ENCODE peak calls at places on chromosomes 6 and 20, in eight cellular contexts. R is AG10803; V is AG04450; J is vagina; M is lung; N is cardiac muscle cell; X is CD8-positive, alpha-beta T cell; L is heart left ventricle. U is an unnamed sample.

GRCh38 chr6:109867009-109867969 is 110.8 kb upstream of the GPR6 start:
- DNase-seq in R (peak), N (peak), J (no peak), L (peak), M (no peak), V (no peak), X (no peak), U (no peak)

GRCh38 chr20:20134941-20135572 is 82.7 kb downstream of the CFAP61 start:
- DNase-seq in L (no peak), J (no peak), X (no peak), V (no peak), N (no peak), R (no peak), M (no peak), U (no peak)

GRCh38 chr6:54525731-54526130 is 217.5 kb downstream of the TINAG start:
- DNase-seq in V (peak), L (no peak), X (no peak), R (peak), N (peak), J (no peak), M (no peak), U (no peak)

GRCh38 chr6:17212541-17213371 is 68.4 kb upstream of the RBM24 start:
- DNase-seq in V (no peak), X (no peak), R (no peak), M (no peak), J (no peak), L (peak), N (no peak), U (no peak)

GRCh38 chr20:23399568-23400241 is 21.6 kb downstream of the NAPB start:
- DNase-seq in J (no peak), V (no peak), N (peak), L (no peak), X (no peak), R (peak), M (peak), U (no peak)

GRCh38 chr6:131960371-131961133 is 9.4 kb upstream of the CCN2 start:
- DNase-seq in X (no peak), R (peak), J (no peak), V (no peak), M (no peak), N (peak), L (no peak), U (no peak)

GRCh38 chr20:31675828-31676533 is 38.3 kb downstream of the COX4I2 start:
- DNase-seq in V (no peak), L (no peak), R (no peak), J (no peak), M (peak), X (peak), N (peak), U (no peak)

GRCh38 chr6:3013486-3013885 is 13.8 kb downstream of the NQO2 start:
- DNase-seq in V (no peak), M (peak), L (no peak), X (no peak), N (peak), R (peak), J (no peak), U (no peak)

GRCh38 chr6:91437295-91437694 is 850.4 kb upstream of the MAP3K7 start:
- DNase-seq in X (no peak), V (no peak), R (no peak), L (no peak), N (no peak), J (no peak), M (no peak), U (no peak)

GRCh38 chr6:7684076-7684475 is 41.8 kb upstream of the BMP6 start:
- DNase-seq in R (no peak), X (no peak), M (no peak), V (no peak), N (no peak), L (no peak), J (peak), U (no peak)

GRCh38 chr6:56864171-56864616 is 90.7 kb upstream of the BEND6 start:
- DNase-seq in V (no peak), M (no peak), X (no peak), R (no peak), L (no peak), N (no peak), J (no peak), U (no peak)

GRCh38 chr6:652865-653264 is 4.0 kb downstream of the HUS1B start:
- DNase-seq in X (no peak), J (no peak), N (no peak), L (no peak), R (no peak), V (no peak), M (no peak), U (no peak)

GRCh38 chr6:122754191-122754731 is 25.3 kb upstream of the FABP7 start:
- DNase-seq in L (no peak), M (no peak), N (no peak), X (no peak), J (no peak), V (no peak), R (no peak), U (no peak)

GRCh38 chr20:25252226-25252625 is 4.3 kb downstream of the PYGB start:
- DNase-seq in X (no peak), N (no peak), J (no peak), L (no peak), M (no peak), R (no peak), V (no peak), U (no peak)

GRCh38 chr6:71537717-71538116 is 249.1 kb downstream of the OGFRL1 start:
- DNase-seq in L (no peak), J (no peak), X (no peak), V (no peak), R (peak), N (peak), M (no peak), U (no peak)

GRCh38 chr20:59356662-59357061 is 56.3 kb downstream of the EDN3 start:
- DNase-seq in L (no peak), M (no peak), R (no peak), X (no peak), V (no peak), N (no peak), J (no peak), U (no peak)

GRCh38 chr6:991192-991591 is 298.3 kb upstream of the EXOC2 start:
- DNase-seq in N (no peak), X (no peak), J (no peak), V (no peak), L (no peak), R (no peak), M (no peak), U (no peak)

GRCh38 chr6:140445474-140446004 is 1071.1 kb upstream of the CITED2 start:
- DNase-seq in V (no peak), M (no peak), L (no peak), J (no peak), R (peak), N (peak), X (no peak), U (no peak)

GRCh38 chr6:116596815-116597214 is 19.5 kb upstream of the RSPH4A start:
- DNase-seq in N (peak), J (no peak), L (no peak), R (peak), M (no peak), X (no peak), V (no peak), U (no peak)

GRCh38 chr6:30644769-30645168 is 2.2 kb upstream of the C6orf136 start:
- DNase-seq in L (no peak), M (no peak), V (no peak), J (no peak), N (no peak), R (no peak), X (no peak), U (no peak)

GRCh38 chr6:125985522-125985921 is 818 bp upstream of the TRMT11 start:
- DNase-seq in M (no peak), R (no peak), V (no peak), N (no peak), X (no peak), J (no peak), L (no peak), U (no peak)

GRCh38 chr6:107622269-107622668 is 132.4 kb downstream of the SOBP start:
- DNase-seq in M (no peak), X (no peak), L (no peak), R (no peak), N (no peak), J (no peak), V (no peak), U (no peak)

GRCh38 chr6:73031094-73031782 is 194.1 kb downstream of the KHDC1L start:
- DNase-seq in X (no peak), J (no peak), R (no peak), L (no peak), V (no peak), N (no peak), M (no peak), U (no peak)

GRCh38 chr6:13075491-13075845 is 252.9 kb downstream of the TBC1D7 start:
- DNase-seq in J (no peak), R (no peak), V (no peak), X (no peak), L (no peak), N (no peak), M (no peak), U (no peak)

GRCh38 chr20:6566821-6567220 is 200.7 kb upstream of the BMP2 start:
- DNase-seq in J (no peak), R (peak), V (peak), L (no peak), X (no peak), M (no peak), N (peak), U (no peak)

GRCh38 chr6:2103644-2104523 is 141.5 kb downstream of the GMDS start:
- DNase-seq in X (no peak), M (no peak), L (no peak), V (no peak), J (no peak), N (peak), R (peak), U (no peak)

GRCh38 chr6:137915778-137916177 is 48.7 kb downstream of the TNFAIP3 start:
- DNase-seq in R (no peak), V (no peak), N (no peak), M (no peak), X (no peak), J (no peak), L (no peak), U (no peak)

GRCh38 chr6:139367810-139368321 is 6.6 kb downstream of the CITED2 start:
- DNase-seq in X (no peak), M (no peak), J (no peak), L (no peak), V (no peak), R (no peak), N (peak), U (no peak)

GRCh38 chr6:145497006-145497405 is 238.3 kb downstream of the EPM2A start:
- DNase-seq in M (no peak), J (no peak), L (no peak), N (no peak), X (no peak), R (no peak), V (no peak), U (no peak)

GRCh38 chr20:5191829-5192569 is 65.2 kb downstream of the CDS2 start:
- DNase-seq in R (peak), N (peak), J (no peak), L (no peak), X (peak), M (no peak), V (peak), U (peak)

GRCh38 chr6:165146456-165146855 is 162.9 kb downstream of the C6orf118 start:
- DNase-seq in X (no peak), N (no peak), V (no peak), M (no peak), J (no peak), L (no peak), R (no peak), U (no peak)

GRCh38 chr6:4459032-4459431 is 317.2 kb upstream of the CDYL start:
- DNase-seq in V (peak), N (peak), M (no peak), J (no peak), R (peak), X (no peak), L (peak), U (no peak)

GRCh38 chr6:166567813-166568212 is 18.7 kb downstream of the RAMACL start:
- DNase-seq in J (no peak), V (no peak), R (no peak), N (no peak), X (no peak), M (no peak), L (no peak), U (no peak)

GRCh38 chr6:111523484-111524166 is 40.6 kb upstream of the REV3L start:
- DNase-seq in X (no peak), M (no peak), N (no peak), J (no peak), V (no peak), L (no peak), R (no peak), U (no peak)

GRCh38 chr20:51409192-51409875 is 133.2 kb downstream of the NFATC2 start:
- DNase-seq in N (no peak), V (no peak), R (no peak), M (no peak), J (no peak), L (no peak), X (no peak), U (no peak)

GRCh38 chr6:46719099-46719498 is 16.1 kb downstream of the PLA2G7 start:
- DNase-seq in X (no peak), V (no peak), M (no peak), R (peak), N (peak), J (no peak), L (no peak), U (no peak)

GRCh38 chr20:19376451-19376971 is 164.1 kb downstream of the SLC24A3 start:
- DNase-seq in M (no peak), L (no peak), X (no peak), V (no peak), N (no peak), J (peak), R (no peak), U (no peak)

GRCh38 chr6:35273822-35274559 is 14.5 kb downstream of the ZNF76 start:
- DNase-seq in X (no peak), V (no peak), R (peak), J (no peak), M (no peak), N (no peak), L (no peak), U (no peak)

DNA sequence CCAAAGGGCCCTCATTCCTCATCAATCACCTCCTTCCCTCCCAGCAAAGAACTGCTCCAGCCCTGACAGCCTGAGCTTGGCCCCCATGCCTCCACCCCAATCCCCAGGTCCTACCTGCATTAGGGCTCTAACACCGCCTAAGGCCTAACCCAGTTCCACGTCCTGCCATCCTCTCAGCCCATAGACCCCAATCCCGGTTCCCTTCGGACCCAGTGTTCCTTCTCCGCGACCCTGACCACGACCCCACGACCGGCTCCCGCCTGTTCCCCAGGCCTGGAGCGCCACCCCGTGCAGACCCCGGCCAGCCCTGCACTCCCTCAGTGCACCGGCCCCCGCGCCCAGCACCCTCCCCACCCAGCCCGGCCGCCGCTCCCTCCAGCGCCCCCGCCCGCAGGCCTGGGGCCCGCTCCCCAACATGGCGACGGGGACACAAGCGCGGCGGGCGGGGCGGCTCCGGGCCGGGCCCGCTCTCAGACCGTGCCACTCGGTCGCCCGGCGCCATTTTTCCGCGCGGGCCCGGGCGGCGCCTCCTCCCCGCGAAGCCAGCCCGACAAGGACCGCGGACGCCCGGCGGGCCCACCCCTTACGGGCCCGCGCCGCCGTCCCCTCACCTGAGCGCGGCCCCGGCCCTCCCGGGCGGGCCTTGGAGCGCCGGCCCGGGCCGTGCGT is 456 bp downstream of the NCOA6 start:
- DNase-seq in L (peak), M (peak), N (peak), V (no peak), J (no peak), R (peak), X (peak), U (no peak)
- TF ChIP-seq CTCF in L (peak), M (no peak), N (no peak), V (no peak), J (no peak), R (no peak), X (no peak), U (peak)

GRCh38 chr20:46681032-46681854 is 8.0 kb downstream of the TP53RK start:
- DNase-seq in X (peak), J (peak), L (no peak), V (no peak), N (peak), M (peak), R (peak), U (peak)
- TF ChIP-seq CTCF in X (peak), J (peak), L (peak), V (peak), N (peak), M (peak), R (peak), U (peak)

GRCh38 chr6:19873031-19873430 is 35.9 kb downstream of the ID4 start:
- DNase-seq in L (no peak), X (no peak), N (peak), V (no peak), J (no peak), R (no peak), M (no peak), U (no peak)
- TF ChIP-seq CTCF in L (no peak), X (no peak), N (peak), V (no peak), J (no peak), R (peak), M (no peak), U (peak)

GRCh38 chr6:158283304-158284005 is 28.8 kb upstream of the TULP4 start:
- DNase-seq in N (peak), M (no peak), J (no peak), X (no peak), R (peak), L (no peak), V (no peak), U (no peak)
- TF ChIP-seq CTCF in N (no peak), M (no peak), J (no peak), X (no peak), R (no peak), L (no peak), V (no peak), U (no peak)

GRCh38 chr6:169755162-169755561 is 3.7 kb downstream of the ERMARD start:
- DNase-seq in R (no peak), J (no peak), V (no peak), L (no peak), X (no peak), M (no peak), N (no peak), U (no peak)

GRCh38 chr6:169746556-169746955 is 4.8 kb downstream of the DYNLT2 start:
- DNase-seq in M (no peak), R (no peak), N (no peak), L (no peak), V (no peak), J (no peak), X (no peak), U (no peak)

GRCh38 chr6:169752074-169752623 is 727 bp downstream of the ERMARD start:
- DNase-seq in M (no peak), V (no peak), J (no peak), R (peak), X (no peak), N (no peak), L (no peak), U (no peak)

DNA sequence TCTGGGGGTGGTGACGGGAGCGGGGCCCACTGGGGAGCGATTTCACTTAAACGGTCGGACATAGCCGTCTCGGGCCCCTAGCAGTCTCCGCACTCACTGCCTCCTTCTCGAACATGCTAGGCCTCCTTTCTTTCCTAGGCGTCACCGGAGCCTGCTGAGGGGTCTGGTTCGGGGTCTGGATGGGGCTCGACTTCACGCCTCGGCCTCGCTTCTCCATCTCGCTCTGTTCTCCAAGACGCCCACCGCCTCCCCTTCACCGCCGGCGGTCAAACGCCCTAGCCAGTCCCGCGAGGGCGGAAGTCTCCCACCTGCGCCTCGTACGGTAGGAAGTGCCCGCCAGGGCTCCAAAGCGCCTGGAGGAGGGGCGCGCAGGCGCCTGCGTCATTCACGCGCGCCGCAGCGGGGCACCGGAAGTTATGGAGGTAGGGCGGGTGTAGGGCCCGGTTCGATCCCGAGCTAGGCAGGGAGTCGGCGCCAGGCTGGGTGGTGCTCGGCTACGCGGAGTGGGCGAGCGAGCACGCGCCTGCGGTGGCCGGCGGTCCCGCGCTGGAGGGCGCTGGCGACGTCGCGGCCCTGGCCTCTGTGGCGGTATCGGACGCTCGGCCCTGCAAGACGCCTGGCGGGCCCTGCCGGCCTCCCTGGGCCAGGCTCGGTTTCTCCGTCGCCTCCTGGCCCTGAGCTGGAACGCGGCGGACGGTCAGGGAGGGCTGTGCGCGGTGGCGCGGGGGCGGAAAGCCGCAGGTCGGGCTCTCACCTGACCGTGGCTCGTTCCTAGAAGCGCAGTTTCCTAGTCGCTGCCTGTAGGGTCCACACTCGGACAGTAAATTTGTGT is at the start of the genes DYNLT2 and ERMARD:
- DNase-seq in V (peak), L (peak), J (peak), M (peak), R (peak), X (peak), N (peak), U (peak)
- TF ChIP-seq CTCF in V (peak), L (peak), J (no peak), M (no peak), R (peak), X (no peak), N (peak), U (no peak)

DNA sequence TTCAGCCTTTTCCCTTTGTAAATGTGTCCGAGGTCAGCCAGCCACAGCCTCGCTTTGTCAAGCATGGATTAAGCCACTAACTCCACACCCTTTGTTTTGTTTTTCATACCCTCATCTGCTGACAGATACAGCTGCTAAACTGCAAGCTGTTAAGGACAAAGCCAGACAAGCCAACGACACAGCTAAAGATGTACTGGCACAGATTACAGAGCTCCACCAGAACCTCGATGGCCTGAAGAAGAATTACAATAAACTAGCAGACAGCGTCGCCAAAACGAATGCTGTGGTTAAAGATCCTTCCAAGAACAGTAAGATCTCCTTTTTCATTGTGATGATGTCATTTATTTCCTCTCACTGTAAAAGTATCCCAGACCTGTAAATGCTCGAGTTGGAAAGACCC is 269.3 kb downstream of the ARHGAP18 start:
- DNase-seq in X (no peak), N (peak), J (no peak), R (peak), L (peak), M (no peak), V (no peak), U (no peak)
- TF ChIP-seq CTCF in X (no peak), N (no peak), J (no peak), R (no peak), L (no peak), M (no peak), V (no peak), U (no peak)